ENCODE peak calls at places on chromosomes 5 and 9, in eight cellular contexts. R is kidney, X is choroid plexus epithelial cell, O is heart right ventricle, N is A549, Q is AG09309, Z is Peyer's patch, A is fibroblast of the aortic adventitia. Y is an unnamed sample.

GRCh38 chr5:24314106-24314505 is 330.7 kb downstream of the CDH10 start:
- DNase-seq in X (no peak), N (no peak), A (no peak), R (peak), Z (no peak), O (no peak), Q (no peak), Y (no peak)

GRCh38 chr5:142826741-142827492 is 56.7 kb downstream of the ARHGAP26 start:
- DNase-seq in Z (no peak), Q (no peak), X (peak), A (peak), O (no peak), R (peak), N (no peak), Y (no peak)

GRCh38 chr9:14563902-14564578 is 129.2 kb downstream of the ZDHHC21 start:
- DNase-seq in O (no peak), X (no peak), N (no peak), R (no peak), Z (no peak), Q (no peak), A (no peak), Y (no peak)

GRCh38 chr5:11791777-11792176 is 112.5 kb downstream of the CTNND2 start:
- DNase-seq in O (no peak), Q (no peak), Z (no peak), N (no peak), A (no peak), X (no peak), R (no peak), Y (no peak)

GRCh38 chr9:96719538-96720315 is 58.2 kb downstream of the ZNF510 start:
- DNase-seq in R (no peak), N (no peak), A (no peak), O (no peak), Z (no peak), X (no peak), Q (no peak), Y (peak)

GRCh38 chr9:124011460-124012301 is at the start of gene LHX2:
- DNase-seq in X (peak), N (peak), Q (peak), A (peak), Z (no peak), O (peak), R (no peak), Y (peak)

GRCh38 chr9:70607329-70607728 is 192.9 kb upstream of the KLF9 start:
- DNase-seq in Q (no peak), X (no peak), A (no peak), N (no peak), Z (no peak), R (peak), O (no peak), Y (no peak)

GRCh38 chr9:33443504-33444154 is 3.8 kb downstream of the AQP3 start:
- DNase-seq in R (no peak), X (no peak), N (no peak), Z (no peak), A (no peak), Q (no peak), O (no peak), Y (no peak)

GRCh38 chr5:136128416-136128935 is 4.2 kb upstream of the SMAD5 start:
- DNase-seq in A (no peak), X (no peak), O (no peak), N (no peak), Q (no peak), Z (no peak), R (no peak), Y (no peak)

GRCh38 chr9:133429641-133430161 is 7.5 kb downstream of the ADAMTS13 start:
- DNase-seq in Q (no peak), O (peak), A (no peak), N (peak), Z (peak), X (peak), R (no peak), Y (no peak)
- TF ChIP-seq CTCF in Q (peak), O (no peak), A (peak), N (peak), Z (no peak), X (peak), R (peak), Y (peak)

GRCh38 chr5:56587381-56588124 is 227.8 kb upstream of the MAP3K1 start:
- DNase-seq in O (no peak), Q (no peak), N (no peak), X (no peak), R (no peak), Z (no peak), A (no peak), Y (no peak)
- H3K4me3 ChIP-seq in O (no peak), Q (no peak), N (no peak), X (no peak), R (no peak), Z (no peak), A (no peak), Y (no peak)

GRCh38 chr5:9342161-9342787 is 203.6 kb downstream of the SEMA5A start:
- DNase-seq in A (no peak), Q (no peak), N (no peak), O (no peak), X (no peak), Z (no peak), R (no peak), Y (no peak)

GRCh38 chr5:9340095-9340494 is 205.8 kb downstream of the SEMA5A start:
- DNase-seq in X (peak), Z (no peak), R (no peak), N (no peak), O (no peak), Q (no peak), A (no peak), Y (no peak)

GRCh38 chr5:9337908-9338307 is 208.0 kb downstream of the SEMA5A start:
- DNase-seq in N (no peak), R (no peak), A (peak), Z (no peak), X (peak), O (no peak), Q (peak), Y (no peak)

GRCh38 chr5:9338796-9339195 is 207.1 kb downstream of the SEMA5A start:
- DNase-seq in Q (no peak), X (no peak), A (no peak), O (no peak), Z (no peak), R (no peak), N (no peak), Y (no peak)

GRCh38 chr5:9339206-9339818 is 206.6 kb downstream of the SEMA5A start:
- DNase-seq in A (no peak), Z (no peak), N (no peak), X (no peak), O (no peak), R (no peak), Q (no peak), Y (no peak)
- TF ChIP-seq CTCF in A (peak), Z (no peak), N (no peak), X (peak), O (peak), R (no peak), Q (peak), Y (peak)

DNA sequence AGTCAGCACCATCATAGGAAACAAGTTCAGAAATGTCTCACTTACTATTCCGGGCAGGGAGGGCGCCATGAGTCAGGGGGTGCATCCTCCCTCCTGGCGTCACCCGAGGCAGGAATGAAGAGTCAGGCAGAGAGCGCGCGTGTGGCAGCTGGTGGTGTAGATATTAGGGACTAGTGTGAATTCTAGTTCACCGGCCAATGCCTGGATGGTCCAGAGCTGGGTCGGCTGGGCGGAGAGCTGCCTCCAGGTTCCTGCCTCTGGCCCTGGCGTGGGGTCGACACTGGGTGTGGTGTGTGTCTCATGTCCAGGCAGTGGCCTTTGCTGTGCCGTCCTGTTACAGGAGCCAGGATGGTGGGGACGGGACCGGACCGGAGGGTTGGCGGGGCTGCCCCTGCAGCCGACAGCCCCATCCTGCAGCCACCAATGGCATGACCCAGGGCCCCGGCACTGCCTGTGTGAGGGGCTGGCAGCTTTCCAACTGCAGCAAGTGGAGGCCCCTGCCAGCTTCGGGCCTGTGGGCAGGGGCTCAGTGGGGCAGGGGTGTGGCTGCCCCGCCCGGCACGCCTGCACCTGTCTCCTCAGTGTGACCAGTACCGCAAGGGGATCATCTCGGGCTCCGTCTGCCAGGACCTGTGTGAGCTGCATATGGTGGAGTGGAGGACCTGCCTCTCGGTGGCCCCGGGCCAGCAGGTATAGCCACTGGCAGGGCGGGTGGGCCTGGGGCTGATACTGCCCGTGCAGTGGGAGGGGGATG is 9.1 kb downstream of the DIPK1B start:
- DNase-seq in X (peak), O (no peak), R (no peak), N (no peak), A (peak), Q (no peak), Z (no peak), Y (no peak)
- H3K4me3 ChIP-seq in X (no peak), O (no peak), R (no peak), N (no peak), A (no peak), Q (no peak), Z (no peak), Y (no peak)

GRCh38 chr9:97855486-97855875 is 2.5 kb downstream of the FOXE1 start:
- DNase-seq in Q (no peak), X (no peak), A (no peak), Z (no peak), R (no peak), O (no peak), N (no peak), Y (no peak)
- TF ChIP-seq CTCF in Q (no peak), X (no peak), A (no peak), Z (no peak), R (no peak), O (no peak), N (no peak), Y (no peak)

GRCh38 chr9:129479217-129480011 is 141.5 kb downstream of the C9orf50 start:
- DNase-seq in Z (no peak), Q (no peak), O (no peak), N (no peak), R (no peak), A (no peak), X (no peak), Y (no peak)

GRCh38 chr9:129480705-129481104 is 140.2 kb downstream of the C9orf50 start:
- DNase-seq in Z (no peak), A (no peak), X (no peak), R (no peak), Q (no peak), O (no peak), N (no peak), Y (no peak)

GRCh38 chr9:129480227-129480626 is 140.7 kb downstream of the C9orf50 start:
- DNase-seq in X (peak), O (no peak), A (peak), Z (no peak), R (no peak), Q (no peak), N (no peak), Y (no peak)

GRCh38 chr9:129476821-129477611 is 143.9 kb downstream of the C9orf50 start:
- DNase-seq in Z (no peak), N (no peak), O (no peak), Q (no peak), A (no peak), X (no peak), R (no peak), Y (no peak)

DNA sequence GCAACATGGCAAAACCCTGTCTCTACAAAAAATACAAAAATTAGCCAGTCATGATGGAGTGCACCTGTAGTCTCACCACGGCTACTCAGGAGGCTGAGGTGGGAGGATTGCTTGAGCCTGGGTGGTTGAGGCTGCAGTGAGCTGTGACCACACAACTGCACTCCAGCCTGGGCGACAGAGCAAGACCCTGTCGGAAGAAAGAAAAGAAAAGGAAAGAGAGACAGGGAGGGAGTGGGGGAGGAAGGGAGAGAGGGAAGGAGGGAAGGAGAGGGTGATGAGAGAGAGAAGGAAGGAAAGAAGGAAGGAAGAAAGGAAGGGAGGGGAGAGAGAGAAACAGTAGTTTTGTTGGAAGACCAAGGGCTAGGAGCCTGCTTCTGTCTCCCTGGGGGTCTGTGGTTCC is 142.4 kb downstream of the C9orf50 start:
- DNase-seq in X (no peak), N (no peak), Q (no peak), Z (no peak), A (no peak), O (no peak), R (no peak), Y (no peak)
- H3K4me3 ChIP-seq in X (no peak), N (no peak), Q (no peak), Z (no peak), A (no peak), O (no peak), R (no peak), Y (no peak)

GRCh38 chr9:136925414-136926153 is 19.0 kb downstream of the FBXW5 start:
- DNase-seq in R (peak), Q (no peak), X (no peak), O (peak), A (no peak), Z (no peak), N (no peak), Y (no peak)
- TF ChIP-seq CTCF in R (no peak), Q (no peak), X (no peak), O (no peak), A (no peak), Z (no peak), N (no peak), Y (peak)

GRCh38 chr5:132413567-132413966 is 44.1 kb downstream of the SLC22A5 start:
- DNase-seq in A (no peak), Z (no peak), X (no peak), Q (no peak), N (no peak), R (no peak), O (no peak), Y (no peak)
- H3K4me3 ChIP-seq in A (no peak), Z (no peak), X (no peak), Q (no peak), N (no peak), R (no peak), O (no peak), Y (peak)

DNA sequence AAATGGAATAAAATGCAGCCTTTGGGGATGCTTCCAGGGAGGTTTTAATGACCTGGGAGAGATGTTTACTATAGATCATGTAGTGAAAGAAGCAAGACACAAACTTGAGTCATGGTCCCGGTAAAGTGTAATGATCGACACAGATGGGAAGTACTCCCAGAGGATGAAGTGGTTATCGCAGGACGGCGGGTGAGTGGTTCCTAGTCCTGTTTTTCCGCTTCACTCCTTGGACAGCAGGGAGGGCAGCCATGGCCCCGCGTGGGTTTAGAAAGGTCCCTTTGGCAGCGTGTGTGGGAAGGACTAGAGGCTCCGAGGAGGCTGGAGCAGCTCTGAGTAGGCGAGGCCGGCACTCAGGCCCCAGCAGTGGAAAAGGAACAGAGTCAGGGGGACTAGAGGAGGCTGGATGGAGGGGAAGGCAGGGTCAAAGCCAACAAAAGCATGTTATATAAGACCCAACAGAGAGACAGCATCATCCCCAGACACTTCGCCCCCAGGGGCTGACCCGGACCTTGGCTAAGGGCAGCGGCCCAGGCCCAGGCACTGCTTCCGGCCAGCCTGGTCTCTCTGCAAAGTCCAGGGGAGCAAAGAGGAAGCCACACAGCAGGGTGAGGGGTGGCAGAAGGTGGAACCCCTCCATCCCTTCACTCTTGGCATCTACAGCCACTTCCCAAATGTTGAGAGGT is 49.1 kb upstream of the STXBP1 start:
- DNase-seq in Q (no peak), Z (no peak), R (no peak), X (peak), N (peak), O (no peak), A (peak), Y (no peak)
- TF ChIP-seq CTCF in Q (peak), Z (no peak), R (no peak), X (no peak), N (no peak), O (no peak), A (peak), Y (no peak)